ENCODE peak calls at places on chromosomes 2 and 18, in six cellular contexts. R, I, F, P, U and Z are unnamed samples.

GRCh38 chr2:111157798-111158197 is 37.1 kb downstream of the BCL2L11 start:
- DNase-seq in R (no peak), I (no peak), F (no peak), P (peak; percentile 80), U (peak; percentile 34), Z (peak; percentile 39)

GRCh38 chr2:127083819-127084503 is 23.0 kb downstream of the BIN1 start:
- DNase-seq in R (no peak), I (peak; percentile 85), F (no peak), P (no peak), U (no peak), Z (no peak)

GRCh38 chr2:102070058-102070642 is 72.4 kb upstream of the IL1R1 start:
- DNase-seq in R (no peak), I (peak; percentile 80), F (no peak), P (no peak), U (no peak), Z (no peak)

GRCh38 chr2:120313695-120314615 is 32.0 kb upstream of the INHBB start:
- DNase-seq in R (no peak), I (no peak), F (no peak), P (no peak), U (no peak), Z (no peak)

GRCh38 chr2:232260075-232260474 is 118.5 kb upstream of the ALPP start:
- DNase-seq in R (no peak), I (peak; percentile 50), F (no peak), P (no peak), U (no peak), Z (no peak)

GRCh38 chr18:77022556-77022955 is 110.0 kb downstream of the MBP start:
- DNase-seq in R (no peak), I (no peak), F (no peak), P (no peak), U (no peak), Z (no peak)

GRCh38 chr2:120758181-120759048 is 22.7 kb downstream of the GLI2 start:
- DNase-seq in R (no peak), I (no peak), F (no peak), P (no peak), U (no peak), Z (no peak)

GRCh38 chr18:21911551-21911950 is 171.0 kb downstream of the MIB1 start:
- DNase-seq in R (no peak), I (no peak), F (no peak), P (no peak), U (no peak), Z (no peak)

GRCh38 chr2:30287857-30288513 is 56.7 kb downstream of the LBH start:
- DNase-seq in R (no peak), I (no peak), F (no peak), P (peak; percentile 70), U (no peak), Z (no peak)

GRCh38 chr2:69238449-69239031 is 148.5 kb downstream of the GFPT1 start:
- DNase-seq in R (no peak), I (no peak), F (no peak), P (no peak), U (no peak), Z (no peak)

GRCh38 chr2:235165631-235166030 is 213.8 kb downstream of the SH3BP4 start:
- DNase-seq in R (no peak), I (no peak), F (no peak), P (no peak), U (no peak), Z (no peak)

GRCh38 chr2:219737270-219737691 is 109.9 kb downstream of the SLC4A3 start:
- DNase-seq in R (no peak), I (peak; percentile 6), F (no peak), P (no peak), U (peak; percentile 38), Z (no peak)

GRCh38 chr18:76457475-76457874 is 37.6 kb downstream of the ZNF516 start:
- DNase-seq in R (no peak), I (no peak), F (no peak), P (no peak), U (no peak), Z (no peak)

GRCh38 chr18:12271376-12272235 is 17.4 kb downstream of the CIDEA start:
- DNase-seq in R (peak; percentile 3), I (peak; percentile 59), F (peak; percentile 33), P (peak; percentile 69), U (peak; percentile 79), Z (peak; percentile 8)

GRCh38 chr18:43970656-43971055 is 693.4 kb upstream of the SYT4 start:
- DNase-seq in R (no peak), I (no peak), F (no peak), P (no peak), U (no peak), Z (no peak)